ENCODE peak calls at places on chromosomes 4 and X, in six cellular contexts. C, U, O, R, S and B are unnamed samples. For H3K36me3, the result is how much of the 10 kb centered on the place peaks cover.

GRCh38 chr4:8495803-8496202 is 55.2 kb downstream of the TRMT44 start:
- DNase-seq in C (no peak), U (no peak), O (no peak), R (no peak), S (no peak), B (no peak)

GRCh38 chrX:53685711-53686110 is 808 bp downstream of the HUWE1 start:
- DNase-seq in C (no peak), U (no peak), O (no peak), R (no peak), S (no peak), B (no peak)

GRCh38 chr4:110540606-110541440 is 64.9 kb downstream of the ENPEP start:
- DNase-seq in C (no peak), U (no peak), O (no peak), R (no peak), S (no peak), B (no peak)

GRCh38 chr4:38821739-38822138 is 17.1 kb upstream of the TLR1 start:
- DNase-seq in C (no peak), U (no peak), O (no peak), R (no peak), S (no peak), B (no peak)

GRCh38 chr4:61772116-61772515 is 572.0 kb downstream of the ADGRL3 start:
- DNase-seq in C (no peak), U (no peak), O (no peak), R (no peak), S (no peak), B (no peak)

GRCh38 chr4:133483600-133484246 is 334.6 kb downstream of the PCDH10 start:
- DNase-seq in C (peak), U (peak), O (no peak), R (peak), S (no peak), B (no peak)

GRCh38 chr4:5747746-5748365 is 36.9 kb downstream of the EVC start:
- DNase-seq in C (no peak), U (peak), O (no peak), R (no peak), S (no peak), B (no peak)

GRCh38 chrX:65750674-65751469 is 83.4 kb downstream of the MSN start:
- DNase-seq in C (no peak), U (no peak), O (no peak), R (no peak), S (no peak), B (no peak)

GRCh38 chrX:81259008-81259713 is 57.3 kb downstream of the SH3BGRL start:
- DNase-seq in C (peak), U (no peak), O (no peak), R (no peak), S (no peak), B (no peak)

GRCh38 chrX:8504451-8504850 is 39.8 kb downstream of the VCX3B start:
- DNase-seq in C (no peak), U (peak), O (no peak), R (no peak), S (no peak), B (no peak)

GRCh38 chr4:136025540-136025939 is 1506.8 kb downstream of the PCDH18 start:
- DNase-seq in C (no peak), U (no peak), O (no peak), R (no peak), S (peak), B (no peak)

GRCh38 chr4:70280567-70280966 is 38.2 kb downstream of the CSN3 start:
- DNase-seq in C (no peak), U (no peak), O (no peak), R (no peak), S (no peak), B (no peak)

DNA sequence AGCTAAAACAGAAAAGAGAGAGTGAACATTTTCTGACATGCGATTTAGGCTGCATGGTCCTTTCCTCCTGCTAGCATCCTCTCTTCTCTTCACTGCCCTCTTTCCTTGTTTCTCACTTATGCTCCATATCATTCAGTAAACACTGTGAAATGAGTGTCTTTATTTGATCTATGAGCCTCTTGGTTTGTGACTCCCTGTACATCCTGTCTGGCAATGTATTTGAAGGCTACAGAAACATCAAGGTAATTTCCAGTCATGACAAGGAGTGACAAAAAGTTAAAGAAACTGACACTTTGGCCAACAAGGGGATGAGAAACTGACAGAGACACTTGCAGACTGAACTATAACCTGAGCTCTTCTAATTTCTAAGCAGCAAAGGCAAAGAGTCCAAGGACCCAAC is 8.7 kb downstream of the FTHL17 start:
- DNase-seq in C (no peak), U (no peak), O (no peak), R (no peak), S (no peak), B (no peak)
- TF ChIP-seq CTCF in C (no peak), U (no peak), O (no peak), R (no peak), S (no peak), B (no peak)

GRCh38 chr4:53474178-53474577 is 96.7 kb downstream of the FIP1L1 start:
- DNase-seq in C (no peak), U (no peak), O (no peak), R (no peak), S (no peak), B (no peak)

GRCh38 chr4:53477038-53477565 is 99.7 kb downstream of the FIP1L1 start:
- DNase-seq in C (no peak), U (peak), O (no peak), R (peak), S (no peak), B (no peak)

GRCh38 chr4:53478671-53479456 is 101.4 kb downstream of the FIP1L1 start:
- DNase-seq in C (no peak), U (no peak), O (no peak), R (no peak), S (no peak), B (no peak)

GRCh38 chr4:53477666-53478065 is 100.2 kb downstream of the FIP1L1 start:
- DNase-seq in C (no peak), U (no peak), O (no peak), R (no peak), S (no peak), B (no peak)

DNA sequence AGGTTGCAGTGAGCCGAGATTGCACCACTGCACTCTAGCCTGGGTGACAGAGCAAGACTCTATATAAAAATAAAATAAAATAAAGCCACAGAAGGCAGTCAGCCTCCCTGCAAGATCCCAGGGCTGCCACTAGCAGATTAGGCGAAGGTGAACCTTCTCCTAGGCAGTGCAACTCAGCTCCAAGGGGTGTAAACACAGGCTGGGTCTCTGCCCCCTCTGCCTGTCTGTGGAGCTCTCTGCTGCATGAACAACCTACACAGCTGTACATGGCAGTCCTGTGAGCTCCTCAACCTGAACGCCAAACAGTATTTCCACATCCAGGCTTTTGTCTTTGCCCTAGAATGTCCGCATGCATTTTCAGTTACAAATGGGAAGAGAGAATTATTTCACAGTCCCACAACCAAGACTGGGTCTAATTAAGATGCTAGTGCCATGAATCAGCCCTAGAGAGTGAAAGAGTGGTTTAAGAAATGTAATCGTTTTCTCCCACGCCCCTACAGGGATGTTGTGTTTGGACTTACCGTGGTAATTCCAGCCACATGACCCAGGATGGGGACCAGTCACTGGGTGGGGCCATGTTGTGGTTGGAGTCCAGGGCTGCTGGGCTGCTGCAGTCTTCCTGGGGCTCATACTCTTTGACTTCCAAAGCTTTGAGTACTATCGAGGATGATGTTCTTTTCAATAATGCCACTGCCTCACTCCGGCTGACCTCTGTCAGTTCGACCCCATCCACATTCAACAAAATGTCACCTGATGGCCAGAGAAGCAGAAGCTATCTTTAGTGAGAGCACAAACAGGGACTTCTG is 99.0 kb downstream of the FIP1L1 start:
- DNase-seq in C (no peak), U (peak), O (no peak), R (peak), S (no peak), B (peak)
- H3K4me3 ChIP-seq in C (no peak), U (no peak), O (no peak), R (peak), S (no peak), B (no peak)

GRCh38 chrX:7272301-7272700 is 124.3 kb upstream of the PUDP start:
- DNase-seq in C (no peak), U (no peak), O (no peak), R (no peak), S (no peak), B (no peak)
- H3K36me3 ChIP-seq in C (under half), U (under half), O (under half), R (under half), S (under half), B (under half)

GRCh38 chrX:57282568-57282967 is 3.9 kb upstream of the FAAH2 start:
- DNase-seq in C (no peak), U (no peak), O (no peak), R (no peak), S (no peak), B (no peak)

GRCh38 chrX:57285001-57285400 is 1.5 kb upstream of the FAAH2 start:
- DNase-seq in C (no peak), U (no peak), O (no peak), R (no peak), S (no peak), B (no peak)

GRCh38 chrX:57289089-57289488 is 2.6 kb downstream of the FAAH2 start:
- DNase-seq in C (no peak), U (no peak), O (no peak), R (no peak), S (no peak), B (no peak)

GRCh38 chrX:57286507-57287251 is at the start of gene FAAH2:
- DNase-seq in C (peak), U (peak), O (peak), R (peak), S (peak), B (no peak)
- TF ChIP-seq CTCF in C (no peak), U (peak), O (no peak), R (no peak), S (no peak), B (no peak)

GRCh38 chr4:74096265-74096980 is 2.6 kb downstream of the CXCL2 start:
- DNase-seq in C (no peak), U (peak), O (no peak), R (no peak), S (no peak), B (no peak)

GRCh38 chr4:74097631-74098550 is 1.1 kb downstream of the CXCL2 start:
- DNase-seq in C (no peak), U (peak), O (no peak), R (no peak), S (no peak), B (no peak)

GRCh38 chr4:74097161-74097560 is 1.8 kb downstream of the CXCL2 start:
- DNase-seq in C (no peak), U (no peak), O (no peak), R (no peak), S (no peak), B (no peak)

GRCh38 chr4:74100531-74100930 is 1.5 kb upstream of the CXCL2 start:
- DNase-seq in C (no peak), U (peak), O (no peak), R (peak), S (no peak), B (no peak)

DNA sequence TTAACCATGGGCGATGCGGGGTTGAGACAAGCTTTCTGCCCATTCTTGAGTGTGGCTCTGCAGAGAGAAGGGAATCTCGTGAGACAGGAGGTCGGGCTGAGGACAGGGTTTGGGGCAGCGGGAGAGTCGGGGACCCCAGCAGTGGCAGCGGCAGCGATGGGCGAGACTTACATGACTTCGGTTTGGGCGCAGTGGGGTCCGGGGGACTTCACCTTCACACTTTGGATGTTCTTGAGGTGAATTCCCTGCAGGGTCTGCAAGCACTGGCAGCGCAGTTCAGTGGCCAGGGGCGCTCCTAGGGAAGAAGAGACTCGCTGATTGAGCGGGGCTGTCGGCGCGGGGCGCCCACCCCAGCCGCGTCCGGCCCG is 383 bp downstream of the CXCL2 start:
- DNase-seq in C (peak), U (peak), O (no peak), R (no peak), S (peak), B (no peak)
- H3K4me3 ChIP-seq in C (peak), U (peak), O (peak), R (peak), S (peak), B (peak)

GRCh38 chr4:17624821-17625220 is 10.4 kb downstream of the MED28 start:
- DNase-seq in C (no peak), U (no peak), O (no peak), R (no peak), S (no peak), B (no peak)
- H3K36me3 ChIP-seq in C (half or more), U (under half), O (under half), R (under half), S (under half), B (half or more)

GRCh38 chr4:47668810-47669408 is 169.0 kb downstream of the CORIN start:
- DNase-seq in C (peak), U (peak), O (no peak), R (peak), S (no peak), B (no peak)
- TF ChIP-seq CTCF in C (peak), U (peak), O (peak), R (peak), S (peak), B (peak)

GRCh38 chr4:40811886-40812857 is 62.4 kb downstream of the NSUN7 start:
- DNase-seq in C (no peak), U (no peak), O (no peak), R (no peak), S (no peak), B (no peak)
- H3K4me3 ChIP-seq in C (no peak), U (no peak), O (no peak), R (no peak), S (no peak), B (no peak)

GRCh38 chr4:182074139-182074538 is 169.1 kb upstream of the TENM3 start:
- DNase-seq in C (no peak), U (no peak), O (no peak), R (no peak), S (no peak), B (no peak)
- H3K36me3 ChIP-seq in C (under half), U (under half), O (under half), R (under half), S (under half), B (under half)

GRCh38 chr4:122602277-122603142 is 18.4 kb downstream of the IL21 start:
- DNase-seq in C (peak), U (peak), O (no peak), R (peak), S (no peak), B (no peak)
- TF ChIP-seq CTCF in C (peak), U (peak), O (no peak), R (peak), S (peak), B (peak)